ENCODE peak calls at places on chromosomes 2 and 18, in five cellular contexts. L is H7, J is T47D, D is smooth muscle cell of the brain vasculature, X is left lung. R is an unnamed sample.

GRCh38 chr2:44342854-44343253 is 18.4 kb downstream of the PREPL start:
- DNase-seq in D (no peak), X (no peak), J (no peak), L (peak; percentile 4), R (no peak)

GRCh38 chr2:220670461-220670979 is 901.6 kb downstream of the EPHA4 start:
- DNase-seq in X (no peak), J (no peak), D (no peak), L (no peak), R (no peak)

GRCh38 chr2:16368328-16368727 is 297.3 kb downstream of the CYRIA start:
- DNase-seq in J (no peak), X (no peak), L (no peak), D (no peak), R (no peak)

GRCh38 chr2:189683348-189683747 is 8.9 kb downstream of the ANKAR start:
- DNase-seq in J (no peak), X (no peak), L (no peak), D (no peak), R (no peak)

GRCh38 chr2:10556271-10557140 is 108.4 kb upstream of the ODC1 start:
- DNase-seq in L (peak; percentile 73), J (no peak), X (peak; percentile 59), D (no peak), R (no peak)

GRCh38 chr2:202317080-202317859 is 51.7 kb downstream of the NOP58 start:
- DNase-seq in L (no peak), D (peak; percentile 70), X (no peak), J (no peak), R (no peak)

GRCh38 chr18:34624551-34624950 is 85.5 kb upstream of the DTNA start:
- DNase-seq in J (no peak), D (no peak), L (no peak), X (no peak), R (no peak)

GRCh38 chr2:47534179-47534919 is 131.4 kb downstream of the MSH2 start:
- DNase-seq in L (peak; percentile 71), D (no peak), X (no peak), J (no peak), R (no peak)

GRCh38 chr2:111667542-111668273 is 216.3 kb downstream of the ANAPC1 start:
- DNase-seq in X (no peak), L (no peak), J (no peak), D (peak; percentile 32), R (no peak)

GRCh38 chr2:19649107-19649506 is 252.7 kb downstream of the TTC32 start:
- DNase-seq in L (no peak), D (no peak), J (no peak), X (no peak), R (no peak)

GRCh38 chr2:57429821-57430220 is 616.8 kb upstream of the VRK2 start:
- DNase-seq in L (no peak), D (no peak), X (no peak), J (no peak), R (no peak)

GRCh38 chr2:102664439-102665042 is 45.2 kb downstream of the SLC9A2 start:
- DNase-seq in D (no peak), J (no peak), X (no peak), L (no peak), R (no peak)

GRCh38 chr2:29660216-29660615 is 261.2 kb downstream of the ALK start:
- DNase-seq in L (no peak), J (no peak), D (no peak), X (no peak), R (no peak)

GRCh38 chr2:158618859-158619490 is 162.2 kb downstream of the PKP4 start:
- DNase-seq in J (no peak), D (no peak), L (no peak), X (no peak), R (no peak)

GRCh38 chr2:150109912-150110311 is 377.6 kb downstream of the RND3 start:
- DNase-seq in J (no peak), D (no peak), X (no peak), L (no peak), R (no peak)